ENCODE peak calls at places on chromosomes 16 and 17, in five cellular contexts. N is CD4-positive, alpha-beta memory T cell; O is SK-N-SH; K is caudate nucleus; J is heart left ventricle. C is an unnamed sample.

GRCh38 chr16:53922805-53923645 is 219.1 kb downstream of the FTO start:
- DNase-seq in N (no peak), O (peak), K (no peak), J (no peak), C (no peak)

GRCh38 chr17:39178516-39178915 is 12.6 kb upstream of the ARL5C start:
- DNase-seq in N (no peak), O (no peak), K (no peak), J (no peak), C (no peak)

GRCh38 chr17:77435272-77436057 is 294.7 kb downstream of the SEC14L1 start:
- DNase-seq in N (no peak), O (no peak), K (no peak), J (no peak), C (no peak)

GRCh38 chr17:19248923-19249574 is 11.9 kb downstream of the EPN2 start:
- DNase-seq in N (no peak), O (no peak), K (no peak), J (peak), C (no peak)

GRCh38 chr16:49924078-49924477 is 68.2 kb upstream of the ZNF423 start:
- DNase-seq in N (no peak), O (no peak), K (no peak), J (no peak), C (no peak)

GRCh38 chr17:81635973-81636504 is 873 bp downstream of the NPLOC4 start:
- DNase-seq in N (no peak), O (no peak), K (no peak), J (no peak), C (no peak)

GRCh38 chr17:74950207-74950606 is 14.5 kb downstream of the OTOP3 start:
- DNase-seq in N (no peak), O (no peak), K (no peak), J (no peak), C (no peak)

GRCh38 chr16:52496051-52496876 is 50.7 kb downstream of the TOX3 start:
- DNase-seq in N (no peak), O (no peak), K (no peak), J (no peak), C (no peak)

GRCh38 chr16:67672306-67672705 is 5.7 kb downstream of the C16orf86 start:
- DNase-seq in N (no peak), O (no peak), K (no peak), J (no peak), C (no peak)

GRCh38 chr17:62818491-62818890 is 10.4 kb upstream of the MARCHF10 start:
- DNase-seq in N (no peak), O (no peak), K (no peak), J (no peak), C (no peak)

GRCh38 chr17:59840908-59841666 is 51.7 kb downstream of the TUBD1 start:
- DNase-seq in N (peak), O (no peak), K (no peak), J (no peak), C (no peak)

GRCh38 chr17:41329279-41329925 is 13.9 kb upstream of the KRTAP17-1 start:
- DNase-seq in N (no peak), O (peak), K (no peak), J (no peak), C (no peak)

GRCh38 chr16:57477531-57478202 is 8.6 kb downstream of the DOK4 start:
- DNase-seq in N (no peak), O (peak), K (no peak), J (no peak), C (no peak)

GRCh38 chr17:64457156-64457555 is 8.2 kb downstream of the MILR1 start:
- DNase-seq in N (no peak), O (no peak), K (no peak), J (no peak), C (no peak)

GRCh38 chr17:1486802-1487695 is 5.4 kb downstream of the MYO1C start:
- DNase-seq in N (peak), O (no peak), K (no peak), J (peak), C (peak)

GRCh38 chr17:82303944-82304808 is 13.2 kb downstream of the CD7 start:
- DNase-seq in N (no peak), O (peak), K (no peak), J (no peak), C (no peak)

GRCh38 chr16:48536600-48537200 is 73.3 kb downstream of the N4BP1 start:
- DNase-seq in N (no peak), O (no peak), K (no peak), J (no peak), C (no peak)

GRCh38 chr16:8109510-8110369 is 480.6 kb downstream of the TMEM114 start:
- DNase-seq in N (no peak), O (no peak), K (no peak), J (no peak), C (no peak)

GRCh38 chr17:13750783-13751484 is 149.2 kb upstream of the HS3ST3A1 start:
- DNase-seq in N (no peak), O (no peak), K (no peak), J (no peak), C (no peak)

GRCh38 chr16:89383095-89384003 is 107.0 kb downstream of the ANKRD11 start:
- DNase-seq in N (no peak), O (peak), K (no peak), J (no peak), C (no peak)

GRCh38 chr16:58042886-58043515 is 17.4 kb downstream of the MMP15 start:
- DNase-seq in N (no peak), O (peak), K (no peak), J (no peak), C (no peak)

GRCh38 chr16:50839356-50839755 is 97.5 kb downstream of the CYLD start:
- DNase-seq in N (no peak), O (no peak), K (no peak), J (no peak), C (no peak)

GRCh38 chr17:40121191-40121885 is 433 bp upstream of the MSL1 start:
- DNase-seq in N (peak), O (no peak), K (peak), J (peak), C (no peak)

GRCh38 chr17:40065041-40065770 is 2.4 kb downstream of the THRA start:
- DNase-seq in N (no peak), O (peak), K (no peak), J (peak), C (no peak)

GRCh38 chr16:83980794-83981193 is 12.8 kb downstream of the NECAB2 start:
- DNase-seq in N (no peak), O (no peak), K (no peak), J (peak), C (no peak)

GRCh38 chr17:60416368-60416925 is 5.8 kb upstream of the CHCT1 start:
- DNase-seq in N (no peak), O (no peak), K (no peak), J (no peak), C (no peak)

GRCh38 chr17:1252203-1252608 is 18.0 kb upstream of the BHLHA9 start:
- DNase-seq in N (no peak), O (peak), K (no peak), J (peak), C (no peak)

GRCh38 chr17:33099252-33099651 is 107.6 kb downstream of the SPACA3 start:
- DNase-seq in N (no peak), O (no peak), K (no peak), J (no peak), C (no peak)

DNA sequence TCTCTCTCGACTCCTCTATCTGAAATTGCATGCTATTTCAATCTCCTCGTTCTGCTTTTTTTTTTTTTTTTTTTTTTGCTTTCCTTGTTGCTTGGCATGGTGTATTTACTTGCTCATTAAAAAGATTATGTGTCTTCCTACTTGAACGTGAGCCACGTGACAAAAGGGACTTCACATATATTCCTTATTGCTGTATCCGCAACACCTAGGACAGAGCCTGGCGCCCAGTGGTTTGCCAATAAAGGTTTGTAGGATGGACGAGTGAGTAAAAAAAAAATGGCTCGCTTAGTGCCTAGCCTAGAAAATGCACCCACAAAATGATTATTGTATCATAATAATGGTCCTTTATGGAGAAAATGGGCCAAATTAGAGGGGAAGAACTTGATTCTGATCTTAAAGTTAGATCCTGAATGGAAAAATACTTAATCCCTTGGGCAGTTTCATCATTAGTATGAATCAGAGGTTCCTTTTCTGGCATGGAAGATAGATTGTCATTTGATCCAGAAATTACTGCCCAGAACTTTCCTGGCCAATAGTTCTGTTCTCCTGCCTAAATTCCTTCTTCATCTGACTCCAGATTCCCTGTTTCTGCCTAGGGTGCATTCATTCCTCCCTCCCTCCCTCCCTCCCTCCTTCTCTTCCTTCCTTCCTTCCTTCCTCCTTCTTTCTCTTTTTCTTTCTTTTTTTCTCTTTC is 13.6 kb upstream of the TMEM220 start:
- DNase-seq in N (no peak), O (no peak), K (no peak), J (no peak), C (no peak)
- H3K27ac ChIP-seq in N (no peak), O (no peak), K (no peak), J (no peak), C (no peak)

GRCh38 chr17:37294888-37295287 is 80.9 kb upstream of the C17orf78 start:
- DNase-seq in N (no peak), O (no peak), K (no peak), J (no peak), C (no peak)

GRCh38 chr17:37301288-37301687 is 74.5 kb upstream of the C17orf78 start:
- DNase-seq in N (no peak), O (no peak), K (no peak), J (no peak), C (no peak)

GRCh38 chr17:37293770-37294169 is 82.0 kb upstream of the C17orf78 start:
- DNase-seq in N (no peak), O (no peak), K (no peak), J (no peak), C (no peak)

GRCh38 chr17:37300683-37301082 is 75.1 kb upstream of the C17orf78 start:
- DNase-seq in N (no peak), O (no peak), K (no peak), J (no peak), C (no peak)

DNA sequence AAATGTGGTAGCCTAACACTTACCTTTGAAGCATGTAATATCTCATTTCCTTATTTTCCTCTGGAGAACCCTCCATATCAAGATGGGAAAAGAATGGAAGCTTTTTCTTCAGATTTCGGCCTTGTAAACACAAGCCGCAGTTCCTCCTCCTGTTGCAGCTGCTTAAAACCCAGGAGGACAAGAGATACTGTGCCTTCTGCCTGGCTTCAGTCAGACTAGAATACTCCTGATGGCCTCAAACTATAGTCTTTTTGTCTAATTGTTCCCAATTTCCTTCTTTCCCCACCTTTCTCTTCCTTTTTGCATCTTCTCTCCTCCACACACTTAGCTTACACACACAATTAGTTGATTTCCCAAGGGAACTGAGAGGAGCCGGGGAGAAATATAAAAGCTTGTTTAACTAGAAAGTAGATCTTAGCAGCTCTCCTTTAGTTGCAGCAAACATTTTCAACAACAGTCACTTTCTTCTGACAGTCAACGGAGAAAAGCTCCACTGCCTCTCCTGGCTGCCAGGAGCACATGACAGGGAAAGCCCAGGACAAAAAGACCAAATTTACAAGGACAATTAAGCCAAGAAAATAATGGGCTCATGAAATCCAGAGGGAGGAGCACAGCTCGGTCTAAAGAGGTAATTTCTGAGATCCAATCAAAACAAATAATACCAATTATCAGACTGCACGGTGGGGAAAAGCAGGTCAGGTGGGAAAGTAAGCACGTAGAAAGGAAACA is 76.4 kb upstream of the C17orf78 start:
- DNase-seq in N (no peak), O (no peak), K (no peak), J (no peak), C (no peak)
- H3K27ac ChIP-seq in N (no peak), O (no peak), K (peak), J (peak), C (no peak)

DNA sequence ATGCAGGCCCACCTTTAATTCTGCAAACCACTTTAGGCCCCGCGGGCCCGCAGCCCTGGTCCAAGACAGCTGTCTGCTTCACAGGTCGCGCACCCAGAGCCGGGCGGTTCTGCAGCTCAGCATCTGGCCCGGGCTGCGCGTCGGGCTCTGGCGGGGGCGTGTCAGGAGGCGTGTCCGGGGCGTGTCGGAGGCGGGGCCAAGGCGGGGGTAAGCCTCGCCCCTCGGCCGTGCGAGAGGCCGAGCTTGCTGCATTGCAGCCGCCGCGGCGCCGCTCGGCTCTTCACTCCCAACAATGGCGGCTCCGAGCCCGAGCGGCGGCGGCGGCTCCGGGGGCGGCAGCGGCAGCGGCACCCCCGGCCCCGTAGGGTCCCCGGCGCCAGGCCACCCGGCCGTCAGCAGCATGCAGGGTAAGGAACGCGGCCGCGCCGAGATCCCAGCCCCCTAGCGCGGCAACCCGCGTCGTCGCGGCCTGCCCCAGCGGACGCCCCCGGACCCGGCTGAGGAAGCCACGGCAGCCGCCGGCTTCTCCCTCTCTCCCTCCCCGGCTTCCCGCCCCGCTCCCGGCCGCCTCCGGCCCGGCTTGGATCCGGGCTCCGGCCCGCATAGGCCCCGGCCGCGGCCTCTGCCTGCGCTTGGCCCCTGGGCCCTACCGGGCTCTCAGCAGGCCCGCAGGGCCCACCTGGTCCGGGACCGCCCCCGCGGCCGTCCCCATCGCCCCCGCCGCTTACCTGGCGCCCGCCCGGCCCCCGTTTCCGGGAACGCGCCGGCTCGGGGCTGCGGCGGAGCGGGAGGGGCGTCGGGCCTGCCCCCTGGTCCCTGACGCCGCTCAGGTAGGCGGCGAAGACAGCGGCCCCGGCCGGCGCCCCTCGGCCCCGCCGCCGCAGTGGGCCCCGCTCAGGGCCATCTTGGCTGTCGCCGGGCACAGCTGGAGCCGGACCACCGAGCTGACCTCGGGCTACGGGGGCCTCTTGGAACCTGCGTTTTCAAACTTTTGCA is at the start of gene MAP2K4:
- DNase-seq in N (peak), O (peak), K (peak), J (peak), C (peak)
- H3K27ac ChIP-seq in N (peak), O (peak), K (no peak), J (peak), C (peak)

GRCh38 chr16:11353158-11353557 is 7.9 kb downstream of the RMI2 start:
- DNase-seq in N (no peak), O (no peak), K (no peak), J (no peak), C (no peak)

GRCh38 chr16:11348737-11349598 is 3.7 kb downstream of the RMI2 start:
- DNase-seq in N (no peak), O (no peak), K (no peak), J (peak), C (no peak)

GRCh38 chr16:11349599-11350276 is 4.5 kb downstream of the RMI2 start:
- DNase-seq in N (no peak), O (no peak), K (peak), J (peak), C (no peak)

GRCh38 chr16:11347831-11348230 is 2.6 kb downstream of the RMI2 start:
- DNase-seq in N (no peak), O (no peak), K (no peak), J (peak), C (no peak)

GRCh38 chr16:11350531-11351335 is 5.5 kb downstream of the RMI2 start:
- DNase-seq in N (no peak), O (peak), K (no peak), J (peak), C (no peak)
- H3K27ac ChIP-seq in N (no peak), O (peak), K (no peak), J (no peak), C (no peak)